ENCODE peak calls at places on chromosomes 4 and X, in six cellular contexts. X is K562, N is stomach, I is ovary, U is transverse colon, J is A549. S is an unnamed sample. For H3K9me3, the result is how much of the 10 kb centered on the place peaks cover.

GRCh38 chr4:77175201-77175610 is 18.2 kb downstream of the CCNG2 start:
- DNase-seq in U (no peak), J (no peak), X (no peak), N (no peak), I (no peak), S (no peak)

GRCh38 chrX:80511969-80512760 is 91.9 kb downstream of the TENT5D start:
- DNase-seq in J (no peak), N (no peak), X (peak), I (no peak), U (no peak), S (no peak)

GRCh38 chr4:145075742-145076472 is 22.1 kb downstream of the ANAPC10 start:
- DNase-seq in J (no peak), N (no peak), U (no peak), I (no peak), X (no peak), S (no peak)

GRCh38 chr4:115883251-115883650 is 769.8 kb upstream of the NDST4 start:
- DNase-seq in J (no peak), U (no peak), X (no peak), N (no peak), I (no peak), S (no peak)

GRCh38 chr4:5798447-5798846 is 87.4 kb downstream of the EVC start:
- DNase-seq in J (no peak), I (no peak), X (no peak), N (peak), U (no peak), S (peak)

GRCh38 chr4:151103758-151104157 is 4.3 kb downstream of the RPS3A start:
- DNase-seq in I (no peak), U (no peak), X (no peak), N (no peak), J (no peak), S (no peak)

GRCh38 chrX:45903781-45904201 is 641.4 kb downstream of the ZNF674 start:
- DNase-seq in J (no peak), I (no peak), X (no peak), U (no peak), N (no peak), S (no peak)

GRCh38 chrX:149522914-149523313 is 17.8 kb upstream of the IDS start:
- DNase-seq in U (no peak), X (no peak), N (no peak), J (no peak), I (no peak), S (no peak)

GRCh38 chr4:114025176-114025777 is 45.8 kb upstream of the ARSJ start:
- DNase-seq in X (no peak), J (no peak), I (no peak), N (no peak), U (peak), S (no peak)

GRCh38 chr4:617644-618330 is 7.6 kb upstream of the PDE6B start:
- DNase-seq in I (peak), X (no peak), U (no peak), J (no peak), N (no peak), S (no peak)

GRCh38 chr4:147825451-147826287 is 93.8 kb downstream of the ARHGAP10 start:
- DNase-seq in I (peak), U (peak), X (no peak), N (peak), J (no peak), S (no peak)

GRCh38 chr4:146134761-146135160 is 40.8 kb upstream of the LSM6 start:
- DNase-seq in J (no peak), I (no peak), N (no peak), U (peak), X (no peak), S (no peak)

GRCh38 chrX:110853610-110854009 is 58.0 kb upstream of the CHRDL1 start:
- DNase-seq in X (peak), N (no peak), I (no peak), U (no peak), J (peak), S (no peak)

GRCh38 chr4:176534566-176534965 is 214.8 kb downstream of the SPCS3 start:
- DNase-seq in U (no peak), I (no peak), J (no peak), N (no peak), X (no peak), S (no peak)

GRCh38 chrX:115330498-115331138 is 41.1 kb downstream of the LUZP4 start:
- DNase-seq in X (peak), I (peak), U (peak), J (peak), N (no peak), S (peak)

GRCh38 chrX:70352473-70352872 is 62.6 kb downstream of the KIF4A start:
- DNase-seq in X (no peak), N (no peak), J (no peak), U (no peak), I (no peak), S (no peak)
- H3K9me3 ChIP-seq in X (under half), N (under half), J (under half), U (under half), I (under half), S (under half)

GRCh38 chr4:81405900-81406401 is 65.8 kb downstream of the RASGEF1B start:
- DNase-seq in I (no peak), X (peak), J (peak), U (peak), N (peak), S (no peak)
- H3K4me3 ChIP-seq in I (no peak), X (no peak), J (no peak), U (no peak), N (no peak), S (peak)

GRCh38 chr4:14650127-14650526 is 352.2 kb upstream of the CPEB2 start:
- DNase-seq in J (no peak), I (no peak), U (no peak), N (no peak), X (no peak), S (no peak)

GRCh38 chr4:14652522-14652921 is 349.8 kb upstream of the CPEB2 start:
- DNase-seq in I (no peak), N (no peak), U (no peak), J (no peak), X (no peak), S (no peak)

DNA sequence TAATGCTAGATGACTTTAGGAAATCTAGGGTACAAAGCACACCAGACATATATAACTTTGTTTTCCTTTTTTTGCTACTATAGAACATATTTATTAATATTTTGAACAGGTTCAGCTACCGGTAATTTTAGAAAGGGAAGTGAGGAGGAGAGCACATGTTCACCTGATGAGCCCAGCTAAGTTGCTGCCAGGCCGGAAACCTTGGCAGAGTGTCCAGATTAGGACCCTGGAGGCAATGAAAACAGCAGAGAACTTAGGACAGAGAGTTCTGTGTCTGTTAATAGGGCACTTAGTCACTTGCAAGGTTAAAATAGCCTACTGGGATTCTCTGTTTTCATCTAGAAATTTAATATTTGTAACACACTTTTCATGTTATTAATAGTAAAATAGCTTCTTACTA is 348.9 kb upstream of the CPEB2 start:
- DNase-seq in J (no peak), U (no peak), I (no peak), X (no peak), N (no peak), S (no peak)
- TF ChIP-seq EP300 in J (no peak), U (no peak), I (no peak), X (no peak), N (no peak), S (no peak)

GRCh38 chrX:76517544-76517943 is 90.0 kb downstream of the MAGEE1 start:
- DNase-seq in U (no peak), N (no peak), X (no peak), J (no peak), I (no peak), S (no peak)
- H3K9me3 ChIP-seq in U (under half), N (under half), X (under half), J (under half), I (under half), S (under half)

GRCh38 chr4:8726344-8726851 is 133.8 kb downstream of the CPZ start:
- DNase-seq in N (peak), U (peak), J (no peak), I (no peak), X (no peak), S (peak)
- H3K4me3 ChIP-seq in N (no peak), U (no peak), J (no peak), I (no peak), X (no peak), S (no peak)

GRCh38 chrX:131795442-131796229 is 227.5 kb upstream of the STK26 start:
- DNase-seq in X (no peak), J (no peak), N (peak), U (peak), I (no peak), S (no peak)

GRCh38 chrX:131789664-131790063 is 233.4 kb upstream of the STK26 start:
- DNase-seq in J (no peak), N (no peak), I (no peak), U (no peak), X (no peak), S (no peak)

GRCh38 chrX:131792789-131793462 is 230.2 kb upstream of the STK26 start:
- DNase-seq in I (peak), U (peak), N (peak), J (peak), X (no peak), S (peak)

GRCh38 chrX:131791608-131792355 is 231.3 kb upstream of the STK26 start:
- DNase-seq in I (no peak), U (no peak), X (no peak), J (no peak), N (no peak), S (no peak)

GRCh38 chrX:131792356-131792749 is 230.7 kb upstream of the STK26 start:
- DNase-seq in U (peak), J (peak), X (no peak), N (peak), I (peak), S (peak)
- TF ChIP-seq EP300 in U (no peak), J (no peak), X (no peak), N (no peak), I (no peak), S (no peak)

GRCh38 chr4:169675825-169676224 is 55.4 kb downstream of the CLCN3 start:
- DNase-seq in U (no peak), I (no peak), J (no peak), X (no peak), N (no peak), S (no peak)
- H3K9me3 ChIP-seq in U (under half), I (under half), J (under half), X (under half), N (under half), S (under half)